ENCODE peak calls at places on chromosomes 11 and 22, in eight cellular contexts. A, X, L, K, N, V, G and F are unnamed samples.
A peak's percentile ranks its signal among the peaks of the same experiment; 100 is the strongest.

GRCh38 chr11:77386178-77386577 is 84.7 kb upstream of the GDPD4 start:
- DNase-seq in L (no peak), A (no peak), X (no peak), G (no peak), K (no peak), N (no peak), V (no peak), F (no peak)

GRCh38 chr22:21876486-21877176 is 9.2 kb upstream of the MAPK1 start:
- DNase-seq in N (no peak), V (no peak), L (no peak), X (no peak), K (peak; percentile 38), G (no peak), A (no peak), F (peak; percentile 76)

GRCh38 chr11:102269927-102270326 is 47.4 kb upstream of the BIRC3 start:
- DNase-seq in G (no peak), N (no peak), V (no peak), L (no peak), A (no peak), K (peak; percentile 48), X (no peak), F (no peak)

GRCh38 chr11:44316388-44317240 is 6.7 kb upstream of the ALX4 start:
- DNase-seq in G (no peak), L (peak; percentile 67), X (no peak), K (no peak), N (no peak), V (no peak), A (no peak), F (no peak)

GRCh38 chr11:28834877-28835276 is 726.7 kb downstream of the METTL15 start:
- DNase-seq in K (peak; percentile 80), A (no peak), L (no peak), V (no peak), G (no peak), N (no peak), X (no peak), F (peak; percentile 54)

GRCh38 chr11:30585067-30585891 is 874 bp downstream of the MPPED2 start:
- DNase-seq in V (peak; percentile 40), N (peak; percentile 67), K (no peak), G (no peak), A (peak; percentile 35), L (peak; percentile 64), X (peak; percentile 55), F (no peak)

GRCh38 chr11:45941285-45941684 is 18.8 kb downstream of the LARGE2 start:
- DNase-seq in G (no peak), N (no peak), L (no peak), A (no peak), X (no peak), K (no peak), V (no peak), F (no peak)

GRCh38 chr11:40292636-40293585 is 1166.5 kb downstream of the LRRC4C start:
- DNase-seq in L (no peak), V (no peak), A (no peak), X (peak; percentile 47), K (no peak), G (no peak), N (no peak), F (no peak)

GRCh38 chr11:36034572-36035331 is 90.9 kb downstream of the LDLRAD3 start:
- DNase-seq in A (no peak), N (no peak), X (no peak), V (no peak), K (peak; percentile 64), L (no peak), G (no peak), F (peak; percentile 71)

GRCh38 chr22:24601217-24602104 is 1.5 kb upstream of the GGT1 start:
- DNase-seq in A (peak; percentile 93), V (peak; percentile 90), L (peak; percentile 89), N (peak; percentile 88), K (no peak), X (peak; percentile 93), G (no peak), F (no peak)

GRCh38 chr11:70270877-70271634 is 566 bp downstream of the PPFIA1 start:
- DNase-seq in G (no peak), A (peak; percentile 40), V (peak; percentile 25), N (peak; percentile 68), X (peak; percentile 69), L (peak; percentile 81), K (peak; percentile 27), F (peak; percentile 56)

GRCh38 chr11:69000831-69001245 is 12.2 kb downstream of the MRGPRF start:
- DNase-seq in K (peak; percentile 50), L (no peak), A (peak; percentile 55), X (peak; percentile 72), G (no peak), N (no peak), V (peak; percentile 53), F (peak; percentile 89)

GRCh38 chr22:38444783-38445182 is 10.2 kb downstream of the KCNJ4 start:
- DNase-seq in A (no peak), K (no peak), V (no peak), L (no peak), X (no peak), G (no peak), N (no peak), F (no peak)

GRCh38 chr11:111814567-111814966 is 48.4 kb upstream of the PPP2R1B start:
- DNase-seq in G (no peak), X (no peak), A (no peak), L (no peak), V (no peak), K (peak; percentile 69), N (no peak), F (peak; percentile 24)

GRCh38 chr22:19871845-19872778 is 17.4 kb upstream of the GNB1L start:
- DNase-seq in A (peak; percentile 1), L (peak; percentile 50), N (peak; percentile 48), G (no peak), K (no peak), V (no peak), X (peak; percentile 48), F (no peak)

GRCh38 chr22:22767876-22768602 is 119.6 kb upstream of the IGLL5 start:
- DNase-seq in X (no peak), K (no peak), L (no peak), N (no peak), G (no peak), A (no peak), V (peak; percentile 70), F (peak; percentile 30)

GRCh38 chr22:27327981-27328721 is 473.4 kb downstream of the MN1 start:
- DNase-seq in L (no peak), X (no peak), N (no peak), K (no peak), A (no peak), G (no peak), V (no peak), F (peak; percentile 18)

GRCh38 chr11:60786811-60787567 is 1.9 kb downstream of the MS4A10 start:
- DNase-seq in L (no peak), X (no peak), A (peak; percentile 60), V (peak; percentile 83), N (peak; percentile 85), G (no peak), K (peak; percentile 82), F (peak; percentile 91)

GRCh38 chr11:15379483-15379882 is 264.8 kb downstream of the INSC start:
- DNase-seq in X (no peak), L (no peak), G (no peak), A (no peak), K (no peak), N (no peak), V (no peak), F (no peak)

GRCh38 chr22:45671051-45671782 is 417 bp upstream of the ATXN10 start:
- DNase-seq in A (no peak), L (no peak), X (peak; percentile 69), V (peak; percentile 47), G (no peak), N (no peak), K (no peak), F (no peak)

GRCh38 chr22:39388261-39389011 is 11.1 kb upstream of the TAB1 start:
- DNase-seq in A (peak; percentile 85), X (peak; percentile 78), G (peak; percentile 35), L (peak; percentile 90), N (peak; percentile 91), V (peak; percentile 91), K (peak; percentile 81), F (peak; percentile 76)

GRCh38 chr11:44968510-44968909 is 17.8 kb upstream of the TP53I11 start:
- DNase-seq in N (no peak), K (no peak), G (no peak), L (no peak), X (no peak), A (no peak), V (no peak), F (no peak)

GRCh38 chr22:19016081-19016480 is 80.0 kb upstream of the PRODH start:
- DNase-seq in V (no peak), G (no peak), L (no peak), X (no peak), A (no peak), K (no peak), N (no peak), F (no peak)

GRCh38 chr11:66612458-66612857 is 4.0 kb upstream of the RBM14 start:
- DNase-seq in X (no peak), L (no peak), A (no peak), K (no peak), N (no peak), G (no peak), V (no peak), F (no peak)

GRCh38 chr11:10604340-10604748 is 35.9 kb upstream of the LYVE1 start:
- DNase-seq in K (no peak), G (peak; percentile 66), A (peak; percentile 59), X (no peak), N (peak; percentile 62), L (no peak), V (peak; percentile 67), F (peak; percentile 60)

GRCh38 chr11:75349540-75350116 is 1.8 kb downstream of the ARRB1 start:
- DNase-seq in A (no peak), L (peak; percentile 76), G (no peak), X (peak; percentile 83), N (peak; percentile 74), K (no peak), V (no peak), F (no peak)
- H3K4me3 ChIP-seq in A (no peak overlapping the region), L (peak overlapping the region; percentile 85), G (peak overlapping the region; percentile 15), X (peak overlapping the region; percentile 65), N (peak overlapping the region; percentile 59), K (no peak overlapping the region), V (no peak overlapping the region), F (peak overlapping the region; percentile 5)

GRCh38 chr11:57641426-57641825 is 8.3 kb downstream of the YPEL4 start:
- DNase-seq in X (no peak), N (no peak), G (no peak), A (peak; percentile 45), K (peak; percentile 36), V (no peak), L (no peak), F (peak; percentile 78)
- TF ChIP-seq CTCF in X (peak; percentile 57), N (peak; percentile 36), G (peak; percentile 29), A (no peak), K (peak; percentile 73), V (no peak), L (peak; percentile 61), F (peak; percentile 68)

DNA sequence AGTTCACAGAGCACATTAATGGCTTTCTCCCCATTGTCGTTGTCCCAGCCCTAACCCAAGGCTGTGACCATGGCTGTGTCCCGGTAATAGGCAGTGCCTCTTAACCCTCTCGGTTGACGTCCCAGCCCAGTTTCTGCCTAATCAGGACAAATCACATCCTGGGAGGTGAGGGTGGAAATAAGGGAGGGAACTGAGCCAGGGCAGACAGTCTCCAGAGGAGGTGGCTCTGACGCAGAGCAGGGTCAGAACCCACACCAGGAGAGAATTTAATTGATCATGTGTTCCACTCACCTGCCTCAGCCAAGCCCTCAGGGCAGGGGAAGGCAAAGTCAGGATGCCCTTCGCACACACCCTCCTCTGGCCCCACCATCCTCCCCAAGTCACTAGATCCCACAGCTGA is 17.0 kb downstream of the SLC43A1 start:
- DNase-seq in G (no peak), X (peak; percentile 83), V (no peak), N (no peak), L (no peak), A (peak; percentile 60), K (no peak), F (no peak)
- H3K4me3 ChIP-seq in G (no peak overlapping the region), X (peak overlapping the region; percentile 33), V (no peak overlapping the region), N (no peak overlapping the region), L (no peak overlapping the region), A (no peak overlapping the region), K (no peak overlapping the region), F (no peak overlapping the region)

GRCh38 chr22:49701380-49702067 is 126.1 kb downstream of the BRD1 start:
- DNase-seq in V (no peak), A (no peak), L (no peak), G (peak; percentile 3), N (no peak), X (no peak), K (no peak), F (no peak)
- TF ChIP-seq CTCF in V (no peak), A (no peak), L (peak; percentile 46), G (peak; percentile 36), N (peak; percentile 32), X (peak; percentile 29), K (peak; percentile 46), F (peak; percentile 25)